ENCODE peak calls at places on chromosomes 2 and 18, in eight cellular contexts. G is SK-N-SH, I is sigmoid colon, K is HepG2, R is A549, M is transverse colon, J is stomach, H is ovary. Y is an unnamed sample.

GRCh38 chr2:460861-461260 is 173.0 kb upstream of the ALKAL2 start:
- DNase-seq in G (no peak), I (no peak), K (no peak), R (no peak), M (peak), J (no peak), H (no peak), Y (no peak)

GRCh38 chr2:234955091-234955511 is 3.3 kb downstream of the SH3BP4 start:
- DNase-seq in G (no peak), I (peak), K (no peak), R (no peak), M (no peak), J (no peak), H (no peak), Y (no peak)

GRCh38 chr18:61578846-61579245 is 245.6 kb downstream of the CDH20 start:
- DNase-seq in G (no peak), I (no peak), K (no peak), R (no peak), M (no peak), J (no peak), H (no peak), Y (no peak)

GRCh38 chr2:223853425-223853837 is 16.0 kb upstream of the AP1S3 start:
- DNase-seq in G (no peak), I (no peak), K (peak), R (no peak), M (no peak), J (no peak), H (no peak), Y (no peak)

GRCh38 chr2:219475278-219475677 is 23.4 kb upstream of the GMPPA start:
- DNase-seq in G (no peak), I (no peak), K (no peak), R (no peak), M (no peak), J (no peak), H (peak), Y (no peak)

GRCh38 chr2:102055346-102055975 is 63.7 kb downstream of the IL1R2 start:
- DNase-seq in G (no peak), I (no peak), K (no peak), R (no peak), M (no peak), J (no peak), H (no peak), Y (peak)

GRCh38 chr2:241565413-241565812 is 6.9 kb downstream of the BOK start:
- DNase-seq in G (no peak), I (peak), K (no peak), R (no peak), M (no peak), J (no peak), H (peak), Y (no peak)

GRCh38 chr2:235027558-235028214 is 75.9 kb downstream of the SH3BP4 start:
- DNase-seq in G (no peak), I (peak), K (no peak), R (peak), M (no peak), J (no peak), H (no peak), Y (no peak)

GRCh38 chr2:233449071-233449901 is 95.0 kb downstream of the DGKD start:
- DNase-seq in G (peak), I (peak), K (no peak), R (peak), M (peak), J (no peak), H (no peak), Y (no peak)

GRCh38 chr2:23824777-23825212 is 102.1 kb downstream of the ATAD2B start:
- DNase-seq in G (peak), I (no peak), K (peak), R (peak), M (no peak), J (no peak), H (no peak), Y (no peak)

GRCh38 chr2:30649278-30649677 is 158.0 kb downstream of the CAPN13 start:
- DNase-seq in G (no peak), I (no peak), K (no peak), R (no peak), M (no peak), J (no peak), H (no peak), Y (no peak)

GRCh38 chr18:78664048-78664447 is 315.6 kb upstream of the SALL3 start:
- DNase-seq in G (no peak), I (no peak), K (no peak), R (no peak), M (no peak), J (no peak), H (no peak), Y (no peak)

GRCh38 chr2:223647258-223647952 is 45.2 kb upstream of the SCG2 start:
- DNase-seq in G (no peak), I (no peak), K (no peak), R (no peak), M (no peak), J (no peak), H (no peak), Y (no peak)

GRCh38 chr2:20148841-20149702 is 75.9 kb downstream of the SDC1 start:
- DNase-seq in G (no peak), I (no peak), K (no peak), R (no peak), M (no peak), J (no peak), H (no peak), Y (no peak)

GRCh38 chr18:45777393-45777792 is 48.1 kb upstream of the SIGLEC15 start:
- DNase-seq in G (no peak), I (no peak), K (no peak), R (no peak), M (no peak), J (no peak), H (no peak), Y (no peak)

GRCh38 chr2:234395801-234396478 is 100.9 kb downstream of the ARL4C start:
- DNase-seq in G (peak), I (no peak), K (no peak), R (no peak), M (no peak), J (no peak), H (no peak), Y (no peak)

GRCh38 chr2:172461591-172462392 is 34.4 kb downstream of the ITGA6 start:
- DNase-seq in G (peak), I (no peak), K (peak), R (peak), M (peak), J (peak), H (peak), Y (no peak)

GRCh38 chr2:40032650-40033319 is 253.7 kb upstream of the THUMPD2 start:
- DNase-seq in G (no peak), I (no peak), K (no peak), R (no peak), M (no peak), J (no peak), H (no peak), Y (no peak)

GRCh38 chr2:113370478-113371091 is 66.9 kb upstream of the ZNG1B start:
- DNase-seq in G (peak), I (peak), K (peak), R (peak), M (peak), J (peak), H (peak), Y (peak)

GRCh38 chr2:14094592-14094991 is 537.9 kb upstream of the LRATD1 start:
- DNase-seq in G (no peak), I (no peak), K (no peak), R (no peak), M (no peak), J (no peak), H (no peak), Y (no peak)

GRCh38 chr2:199064201-199064600 is 393.5 kb downstream of the SATB2 start:
- DNase-seq in G (no peak), I (no peak), K (no peak), R (no peak), M (no peak), J (no peak), H (no peak), Y (no peak)

GRCh38 chr2:187409682-187410081 is 38.4 kb downstream of the CALCRL start:
- DNase-seq in G (no peak), I (no peak), K (no peak), R (no peak), M (no peak), J (no peak), H (no peak), Y (no peak)

GRCh38 chr18:33157893-33158292 is 282.6 kb downstream of the CCDC178 start:
- DNase-seq in G (no peak), I (no peak), K (no peak), R (no peak), M (no peak), J (no peak), H (no peak), Y (no peak)

DNA sequence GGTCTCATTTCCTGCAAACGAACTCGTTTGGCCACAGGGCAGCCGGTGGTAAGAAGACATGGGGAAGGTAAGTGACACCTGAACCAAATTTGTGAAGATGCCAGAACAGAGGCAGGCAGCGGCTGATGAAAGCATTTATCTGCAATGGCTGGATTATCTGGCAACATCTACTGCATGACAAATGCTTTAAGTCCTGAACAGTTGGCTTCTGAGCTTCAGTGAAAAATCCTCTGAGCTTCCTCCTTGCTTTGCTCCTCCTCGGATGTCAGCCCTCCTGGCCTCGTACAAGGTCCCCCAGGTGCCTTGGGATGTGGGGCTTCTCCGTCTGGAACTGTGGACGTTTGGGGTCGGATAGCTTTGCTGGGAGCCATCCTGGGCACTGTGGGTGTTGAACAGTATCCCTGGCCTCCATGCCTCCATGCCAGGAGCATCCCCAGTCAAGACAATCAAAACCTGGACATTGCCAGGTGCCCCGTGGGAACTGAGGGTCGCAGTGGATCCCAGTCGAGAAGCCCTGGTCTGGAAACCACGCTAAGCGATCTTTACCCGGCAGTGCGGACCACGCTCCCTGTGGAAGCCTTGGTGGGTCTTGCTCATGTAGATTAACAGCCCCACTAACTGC is 49.3 kb downstream of the KCNG2 start:
- DNase-seq in G (no peak), I (no peak), K (no peak), R (no peak), M (no peak), J (no peak), H (no peak), Y (no peak)
- TF ChIP-seq EP300 in G (no peak), I (no peak), K (no peak), R (no peak), M (no peak), J (no peak), H (no peak), Y (no peak)

DNA sequence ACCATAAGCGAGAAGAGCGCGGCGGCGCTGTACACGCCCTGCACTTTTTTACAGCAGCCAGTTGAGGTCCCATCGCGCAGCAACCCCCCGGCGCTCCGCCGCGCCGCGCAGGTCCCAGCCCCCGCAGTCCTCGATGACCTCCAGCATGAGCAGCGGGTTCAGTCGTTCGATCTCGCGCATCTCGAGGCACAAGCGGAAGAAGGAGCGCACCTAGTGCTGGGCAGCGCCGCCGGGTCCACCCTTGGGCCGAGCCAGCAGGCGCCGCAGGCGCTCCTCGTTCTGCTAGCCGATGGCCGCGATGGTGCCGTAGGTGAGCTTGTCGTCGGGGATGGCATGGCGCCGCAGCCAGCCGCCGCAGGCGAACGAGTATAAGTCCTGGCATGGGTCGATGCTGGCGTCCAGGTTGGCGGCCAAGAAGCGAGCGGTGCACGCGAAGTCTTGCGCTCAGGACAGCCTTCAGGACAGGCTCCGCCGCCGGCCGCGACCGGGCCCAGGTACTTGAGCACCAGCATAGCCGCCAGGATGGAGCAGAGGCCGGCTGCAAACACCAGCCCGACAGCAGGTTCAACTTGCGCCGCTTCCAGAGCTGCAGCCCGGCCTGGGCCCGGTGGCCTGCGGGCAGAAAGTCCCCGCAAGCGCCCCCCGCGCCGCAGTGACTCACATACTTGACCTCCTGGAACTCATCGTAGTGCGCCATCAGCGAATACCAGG is 8.3 kb downstream of the ALPP start:
- DNase-seq in G (no peak), I (no peak), K (no peak), R (peak), M (no peak), J (no peak), H (no peak), Y (no peak)
- H3K4me3 ChIP-seq in G (no peak), I (no peak), K (no peak), R (peak), M (no peak), J (peak), H (no peak), Y (no peak)

DNA sequence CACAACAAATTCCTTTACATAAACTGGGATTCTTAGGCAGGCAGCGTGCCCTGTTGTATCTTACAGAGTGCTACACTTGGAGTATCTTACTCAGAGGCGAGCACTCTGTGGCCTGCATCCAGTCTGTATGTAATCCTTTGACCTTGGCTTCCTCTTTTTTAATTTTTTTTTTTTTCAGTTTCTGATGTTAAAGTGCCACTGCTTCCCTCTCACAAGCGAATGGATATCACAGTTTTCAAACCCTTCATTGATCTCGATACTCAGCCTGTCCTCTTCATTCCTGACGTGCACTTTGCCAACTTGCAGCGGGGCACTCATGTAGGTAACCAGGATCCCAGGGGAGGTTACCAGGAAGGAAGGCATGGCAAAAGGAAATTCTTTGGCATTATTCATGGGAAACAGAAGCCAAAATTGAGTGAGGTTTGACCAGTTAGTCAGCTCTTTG is 40.4 kb downstream of the GRHL1 start:
- DNase-seq in G (no peak), I (no peak), K (no peak), R (no peak), M (no peak), J (no peak), H (no peak), Y (no peak)
- TF ChIP-seq EP300 in G (no peak), I (no peak), K (no peak), R (no peak), M (no peak), J (no peak), H (no peak), Y (no peak)

GRCh38 chr2:230986520-230987136 is 9.3 kb upstream of the SPATA3 start:
- DNase-seq in G (no peak), I (no peak), K (no peak), R (no peak), M (no peak), J (no peak), H (no peak), Y (no peak)
- H3K4me3 ChIP-seq in G (peak), I (peak), K (peak), R (peak), M (peak), J (peak), H (peak), Y (peak)

DNA sequence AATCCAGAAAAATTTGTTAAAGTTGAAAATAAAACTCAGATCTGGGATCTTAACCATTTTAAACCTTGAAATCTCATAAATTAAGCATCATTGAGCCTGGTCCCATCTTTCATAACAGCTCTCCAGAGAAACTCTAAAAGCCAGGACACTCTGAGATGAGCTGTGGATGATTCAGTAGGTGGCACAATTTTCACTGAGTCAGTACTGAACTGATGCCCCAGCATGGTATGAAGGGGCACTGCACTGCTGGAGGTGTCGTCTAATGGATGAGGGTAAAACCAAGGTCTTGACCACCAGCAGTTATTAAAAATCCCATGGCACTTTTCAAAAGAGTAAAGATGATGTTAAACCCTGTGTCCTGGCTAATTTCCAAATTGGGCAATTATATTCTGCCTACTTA is 170.6 kb downstream of the FIGN start:
- DNase-seq in G (no peak), I (no peak), K (no peak), R (no peak), M (no peak), J (no peak), H (no peak), Y (no peak)
- TF ChIP-seq EP300 in G (no peak), I (no peak), K (no peak), R (no peak), M (no peak), J (no peak), H (no peak), Y (no peak)

GRCh38 chr18:63237486-63237885 is 82.1 kb downstream of the BCL2 start:
- DNase-seq in G (no peak), I (no peak), K (peak), R (no peak), M (no peak), J (no peak), H (peak), Y (peak)
- H3K4me3 ChIP-seq in G (no peak), I (no peak), K (no peak), R (no peak), M (no peak), J (no peak), H (peak), Y (peak)

GRCh38 chr2:85540131-85540587 is 1.2 kb downstream of the MAT2A start:
- DNase-seq in G (no peak), I (no peak), K (no peak), R (no peak), M (no peak), J (no peak), H (no peak), Y (no peak)

GRCh38 chr2:85545780-85546240 is 6.8 kb downstream of the MAT2A start:
- DNase-seq in G (no peak), I (no peak), K (no peak), R (no peak), M (no peak), J (no peak), H (no peak), Y (no peak)

GRCh38 chr2:85541753-85542457 is 2.9 kb downstream of the MAT2A start:
- DNase-seq in G (no peak), I (no peak), K (no peak), R (no peak), M (peak), J (peak), H (no peak), Y (no peak)

GRCh38 chr2:85541262-85541661 is 2.3 kb downstream of the MAT2A start:
- DNase-seq in G (no peak), I (no peak), K (no peak), R (no peak), M (no peak), J (no peak), H (no peak), Y (no peak)

GRCh38 chr2:85542777-85543176 is 3.8 kb downstream of the MAT2A start:
- DNase-seq in G (no peak), I (no peak), K (no peak), R (no peak), M (no peak), J (no peak), H (no peak), Y (no peak)
- TF ChIP-seq EP300 in G (no peak), I (no peak), K (no peak), R (no peak), M (no peak), J (no peak), H (no peak), Y (no peak)

GRCh38 chr2:161419338-161419965 is 3.4 kb downstream of the TBR1 start:
- DNase-seq in G (no peak), I (no peak), K (no peak), R (no peak), M (no peak), J (no peak), H (no peak), Y (no peak)

GRCh38 chr2:161417428-161418274 is 1.6 kb downstream of the TBR1 start:
- DNase-seq in G (no peak), I (no peak), K (no peak), R (no peak), M (no peak), J (no peak), H (no peak), Y (no peak)

GRCh38 chr2:161418275-161418714 is 2.2 kb downstream of the TBR1 start:
- DNase-seq in G (no peak), I (no peak), K (no peak), R (no peak), M (no peak), J (no peak), H (no peak), Y (no peak)

GRCh38 chr2:161420406-161421025 is 4.4 kb downstream of the TBR1 start:
- DNase-seq in G (no peak), I (no peak), K (no peak), R (no peak), M (no peak), J (no peak), H (no peak), Y (no peak)

GRCh38 chr2:161418715-161419337 is 2.7 kb downstream of the TBR1 start:
- DNase-seq in G (peak), I (no peak), K (no peak), R (no peak), M (peak), J (no peak), H (no peak), Y (no peak)
- H3K4me3 ChIP-seq in G (peak), I (no peak), K (peak), R (no peak), M (no peak), J (peak), H (no peak), Y (no peak)